ENCODE peak calls at places on chromosomes 12 and 14, in nine cellular contexts. L, F, W, X, O, A, K, Z and N are unnamed samples.

GRCh38 chr12:92602930-92603623 is 99.7 kb upstream of the PLEKHG7 start:
- DNase-seq in L (no peak), F (peak; percentile 77), W (no peak), X (no peak), O (no peak), A (no peak), K (no peak), Z (no peak), N (no peak)

GRCh38 chr14:56143025-56143424 is 24.8 kb downstream of the PELI2 start:
- DNase-seq in L (no peak), F (no peak), W (no peak), X (no peak), O (no peak), A (peak; percentile 39), K (no peak), Z (no peak), N (no peak)

GRCh38 chr12:113359133-113359938 is 949 bp downstream of the PLBD2 start:
- DNase-seq in L (no peak), F (no peak), W (no peak), X (no peak), O (peak; percentile 9), A (peak; percentile 50), K (no peak), Z (no peak), N (peak; percentile 53)

GRCh38 chr14:99564903-99565259 is 39.1 kb downstream of the CCDC85C start:
- DNase-seq in L (no peak), F (no peak), W (no peak), X (no peak), O (no peak), A (no peak), K (no peak), Z (no peak), N (no peak)

GRCh38 chr12:131425468-131425867 is 285.4 kb upstream of the SFSWAP start:
- DNase-seq in L (no peak), F (no peak), W (peak; percentile 86), X (no peak), O (no peak), A (no peak), K (no peak), Z (no peak), N (no peak)

GRCh38 chr14:67420102-67420739 is 8.3 kb upstream of the PLEK2 start:
- DNase-seq in L (no peak), F (peak; percentile 76), W (no peak), X (peak; percentile 25), O (no peak), A (peak; percentile 29), K (no peak), Z (peak; percentile 77), N (no peak)

GRCh38 chr14:77849711-77850110 is 49.8 kb downstream of the ADCK1 start:
- DNase-seq in L (peak; percentile 69), F (no peak), W (no peak), X (no peak), O (no peak), A (no peak), K (no peak), Z (no peak), N (no peak)

GRCh38 chr12:96014932-96015599 is 18.9 kb upstream of the HAL start:
- DNase-seq in L (no peak), F (no peak), W (no peak), X (no peak), O (no peak), A (no peak), K (no peak), Z (no peak), N (no peak)

GRCh38 chr12:95096852-95097251 is 23.4 kb upstream of the NR2C1 start:
- DNase-seq in L (no peak), F (peak; percentile 46), W (no peak), X (no peak), O (no peak), A (peak; percentile 79), K (no peak), Z (no peak), N (no peak)

GRCh38 chr12:9940370-9940769 is 8.2 kb upstream of the CLEC2A start:
- DNase-seq in L (peak; percentile 14), F (peak; percentile 1), W (peak; percentile 32), X (no peak), O (no peak), A (no peak), K (no peak), Z (no peak), N (peak; percentile 7)

GRCh38 chr12:15794196-15794595 is 5.0 kb upstream of the EPS8 start:
- DNase-seq in L (no peak), F (no peak), W (no peak), X (no peak), O (no peak), A (no peak), K (no peak), Z (no peak), N (no peak)

GRCh38 chr12:119008691-119009221 is 27.4 kb downstream of the SRRM4 start:
- DNase-seq in L (no peak), F (no peak), W (no peak), X (no peak), O (no peak), A (no peak), K (no peak), Z (peak; percentile 45), N (no peak)

GRCh38 chr12:75766263-75767160 is 255.1 kb upstream of the KRR1 start:
- DNase-seq in L (peak; percentile 75), F (peak; percentile 31), W (peak; percentile 64), X (no peak), O (no peak), A (peak; percentile 76), K (no peak), Z (no peak), N (no peak)

GRCh38 chr12:40144023-40144422 is 38.1 kb upstream of the SLC2A13 start:
- DNase-seq in L (no peak), F (peak; percentile 18), W (no peak), X (no peak), O (no peak), A (no peak), K (no peak), Z (no peak), N (no peak)